ENCODE peak calls at places on chromosomes 7 and 10, in four cellular contexts. E is uterus, O is substantia nigra, I is A549. A is an unnamed sample.

GRCh38 chr7:4734587-4735365 is 40.6 kb upstream of the AP5Z1 start:
- DNase-seq in E (no peak), O (peak), I (no peak), A (no peak)

GRCh38 chr10:5776881-5777197 is 36.4 kb downstream of the GDI2 start:
- DNase-seq in E (no peak), O (no peak), I (no peak), A (no peak)

GRCh38 chr7:105723582-105723981 is 142.3 kb upstream of the EFCAB10 start:
- DNase-seq in E (no peak), O (peak), I (no peak), A (no peak)

GRCh38 chr7:99141756-99142726 is 1.9 kb downstream of the SMURF1 start:
- DNase-seq in E (peak), O (peak), I (peak), A (peak)

GRCh38 chr7:47392241-47392759 is 189.6 kb downstream of the TNS3 start:
- DNase-seq in E (peak), O (peak), I (no peak), A (no peak)

GRCh38 chr7:156466262-156466661 is 174.3 kb upstream of the RNF32 start:
- DNase-seq in E (no peak), O (no peak), I (no peak), A (no peak)

GRCh38 chr10:43202224-43202656 is 64.0 kb downstream of the CSGALNACT2 start:
- DNase-seq in E (peak), O (no peak), I (no peak), A (peak)

GRCh38 chr7:7742223-7742622 is 23.8 kb upstream of the RPA3 start:
- DNase-seq in E (no peak), O (no peak), I (no peak), A (no peak)

GRCh38 chr7:150642926-150643325 is 10.7 kb upstream of the GIMAP6 start:
- DNase-seq in E (no peak), O (no peak), I (no peak), A (no peak)

GRCh38 chr10:33155720-33156638 is 178.5 kb downstream of the NRP1 start:
- DNase-seq in E (no peak), O (no peak), I (peak), A (peak)

GRCh38 chr7:104653870-104654401 is 325.5 kb downstream of the LHFPL3 start:
- DNase-seq in E (no peak), O (no peak), I (no peak), A (no peak)

GRCh38 chr7:148901178-148901577 is 17.1 kb upstream of the EZH2 start:
- DNase-seq in E (no peak), O (no peak), I (no peak), A (no peak)

GRCh38 chr10:87579563-87579962 is 74.9 kb downstream of the MINPP1 start:
- DNase-seq in E (no peak), O (no peak), I (no peak), A (no peak)

GRCh38 chr10:68032113-68032512 is 43.0 kb downstream of the HERC4 start:
- DNase-seq in E (no peak), O (no peak), I (no peak), A (no peak)

GRCh38 chr7:98314469-98314868 is 33.0 kb downstream of the BRI3 start:
- DNase-seq in E (no peak), O (no peak), I (no peak), A (no peak)

GRCh38 chr7:22724861-22725260 is 2.1 kb upstream of the IL6 start:
- DNase-seq in E (no peak), O (no peak), I (no peak), A (no peak)

GRCh38 chr7:48090095-48090805 is 1.2 kb downstream of the UPP1 start:
- DNase-seq in E (no peak), O (peak), I (no peak), A (peak)

GRCh38 chr7:101792051-101792651 is 25.3 kb upstream of the CUX1 start:
- DNase-seq in E (peak), O (no peak), I (no peak), A (peak)

GRCh38 chr10:61160253-61160652 is 216.3 kb upstream of the RHOBTB1 start:
- DNase-seq in E (no peak), O (no peak), I (no peak), A (no peak)

GRCh38 chr10:78774614-78774998 is 294.2 kb upstream of the ZMIZ1 start:
- DNase-seq in E (no peak), O (no peak), I (no peak), A (no peak)

GRCh38 chr10:78774999-78775711 is 293.6 kb upstream of the ZMIZ1 start:
- DNase-seq in E (peak), O (no peak), I (no peak), A (no peak)

GRCh38 chr10:78777466-78778256 is 291.1 kb upstream of the ZMIZ1 start:
- DNase-seq in E (peak), O (peak), I (no peak), A (no peak)

GRCh38 chr10:78776746-78777145 is 292.0 kb upstream of the ZMIZ1 start:
- DNase-seq in E (no peak), O (peak), I (no peak), A (no peak)

GRCh38 chr10:78775891-78776290 is 292.9 kb upstream of the ZMIZ1 start:
- DNase-seq in E (no peak), O (no peak), I (no peak), A (no peak)
- H3K27ac ChIP-seq in E (peak), O (no peak), I (no peak), A (no peak)

GRCh38 chr10:124250506-124250905 is 157.1 kb upstream of the CHST15 start:
- DNase-seq in E (no peak), O (no peak), I (no peak), A (no peak)

GRCh38 chr10:124251317-124251716 is 157.9 kb upstream of the CHST15 start:
- DNase-seq in E (no peak), O (no peak), I (no peak), A (no peak)

GRCh38 chr10:124249812-124250432 is 156.5 kb upstream of the CHST15 start:
- DNase-seq in E (no peak), O (no peak), I (no peak), A (no peak)

GRCh38 chr10:124253006-124253405 is 159.6 kb upstream of the CHST15 start:
- DNase-seq in E (no peak), O (no peak), I (no peak), A (no peak)

GRCh38 chr10:124252097-124252715 is 158.8 kb upstream of the CHST15 start:
- DNase-seq in E (no peak), O (no peak), I (no peak), A (no peak)
- H3K27ac ChIP-seq in E (no peak), O (no peak), I (no peak), A (no peak)

GRCh38 chr10:98293550-98294269 is 25.7 kb upstream of the LOXL4 start:
- DNase-seq in E (no peak), O (no peak), I (no peak), A (peak)
- H3K27ac ChIP-seq in E (no peak), O (no peak), I (no peak), A (peak)

GRCh38 chr7:77796960-77797359 is 1.3 kb downstream of the TMEM60 start:
- DNase-seq in E (no peak), O (no peak), I (no peak), A (no peak)
- H3K27ac ChIP-seq in E (no peak), O (no peak), I (no peak), A (no peak)

GRCh38 chr10:14564268-14564744 is 210.4 kb downstream of the FAM107B start:
- DNase-seq in E (no peak), O (no peak), I (no peak), A (no peak)
- H3K27ac ChIP-seq in E (no peak), O (peak), I (peak), A (peak)

DNA sequence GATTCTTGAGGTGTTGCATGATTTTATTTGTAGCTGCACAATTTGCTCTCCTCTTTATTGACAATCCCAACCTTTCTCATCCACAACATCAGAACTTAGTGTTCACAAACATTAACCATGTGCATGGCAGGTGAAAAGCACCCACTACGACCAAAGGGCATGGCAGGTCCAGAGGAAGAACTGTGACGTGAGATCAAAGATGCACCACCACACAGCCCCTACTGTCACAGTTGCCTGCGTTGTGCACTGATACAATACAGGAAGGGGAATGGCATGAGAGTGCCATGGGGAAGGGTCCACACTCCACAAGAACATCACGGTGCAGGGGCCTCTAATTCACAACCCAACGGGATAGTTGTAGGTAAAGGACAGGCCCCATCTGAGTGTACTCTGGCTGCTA is 217.1 kb upstream of the PFKP start:
- DNase-seq in E (no peak), O (no peak), I (no peak), A (no peak)
- H3K27ac ChIP-seq in E (no peak), O (no peak), I (no peak), A (no peak)

DNA sequence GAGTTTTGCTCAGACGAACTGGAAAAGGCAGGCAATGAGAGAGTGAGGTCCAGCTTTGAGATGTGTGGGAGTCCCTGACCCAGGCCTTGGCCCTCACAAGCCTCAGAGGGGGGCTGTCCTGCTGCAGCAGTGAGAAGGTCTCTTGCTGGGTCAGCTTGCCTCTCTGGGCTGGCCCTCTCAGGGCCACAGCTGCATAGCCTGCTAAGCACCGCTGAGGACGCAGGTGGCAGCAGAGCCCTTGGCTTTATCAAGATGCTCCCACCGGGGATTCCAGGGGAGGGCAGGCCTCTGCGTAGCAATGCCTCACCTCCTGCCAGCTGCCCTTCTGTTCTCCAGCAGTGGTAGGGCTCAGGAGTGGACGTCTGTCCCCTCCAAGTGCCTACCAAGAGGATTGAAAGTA is 128.7 kb downstream of the COBL start:
- DNase-seq in E (no peak), O (peak), I (peak), A (no peak)
- H3K27ac ChIP-seq in E (no peak), O (peak), I (no peak), A (no peak)